ENCODE peak calls at places on chromosomes 13 and 19, in six cellular contexts. M is colonic mucosa, W is breast epithelium, F is tibial artery, J is A549, X is neural progenitor cell. T is an unnamed sample.
A peak's percentile ranks its signal among the peaks of the same experiment; 100 is the strongest.

GRCh38 chr19:37220383-37220782 is 2.4 kb downstream of the ZNF383 start:
- DNase-seq in X (no peak), F (no peak), W (no peak), J (no peak), M (no peak), T (no peak)

GRCh38 chr13:113203507-113204377 is 4.7 kb downstream of the PCID2 start:
- DNase-seq in W (no peak), F (no peak), M (no peak), X (no peak), J (no peak), T (no peak)

GRCh38 chr13:42650470-42650869 is 76.5 kb downstream of the TNFSF11 start:
- DNase-seq in W (no peak), X (no peak), J (no peak), M (no peak), F (no peak), T (no peak)

GRCh38 chr13:105426454-105426853 is 1109.0 kb downstream of the EFNB2 start:
- DNase-seq in M (no peak), W (no peak), X (no peak), F (no peak), J (no peak), T (no peak)

GRCh38 chr19:38253788-38254187 is 2.4 kb downstream of the PPP1R14A start:
- DNase-seq in X (no peak), F (no peak), W (no peak), M (no peak), J (no peak), T (no peak)

GRCh38 chr19:13629687-13630357 is 123.5 kb upstream of the CACNA1A start:
- DNase-seq in J (no peak), W (no peak), M (no peak), F (no peak), X (no peak), T (no peak)

GRCh38 chr19:29211562-29212416 is 1.2 kb downstream of the UQCRFS1 start:
- DNase-seq in J (peak; percentile 60), M (no peak), X (no peak), F (no peak), W (no peak), T (no peak)

GRCh38 chr19:30556230-30556711 is 184.1 kb downstream of the ZNF536 start:
- DNase-seq in F (no peak), J (no peak), W (no peak), X (peak; percentile 12), M (no peak), T (peak; percentile 17)

GRCh38 chr19:18424890-18425514 is 5.8 kb downstream of the SSBP4 start:
- DNase-seq in J (no peak), M (no peak), F (no peak), X (no peak), W (no peak), T (no peak)

GRCh38 chr19:18421371-18421959 is 2.3 kb downstream of the SSBP4 start:
- DNase-seq in W (no peak), F (peak; percentile 27), X (no peak), M (no peak), J (no peak), T (peak; percentile 7)

GRCh38 chr19:18422530-18423191 is 3.5 kb downstream of the SSBP4 start:
- DNase-seq in F (no peak), J (no peak), M (no peak), W (no peak), X (no peak), T (no peak)

GRCh38 chr19:18424122-18424889 is 5.1 kb downstream of the SSBP4 start:
- DNase-seq in X (peak; percentile 56), F (no peak), J (no peak), M (no peak), W (no peak), T (no peak)

GRCh38 chr19:18423258-18424020 is 4.2 kb downstream of the SSBP4 start:
- DNase-seq in J (no peak), F (no peak), X (no peak), M (no peak), W (no peak), T (no peak)
- H3K4me1 ChIP-seq in J (peaks cover 37% of the 10 kb centered on the region), F (peaks cover 28% of the 10 kb centered on the region), X (peaks cover 22% of the 10 kb centered on the region), M (peaks cover 15% of the 10 kb centered on the region), W (peaks cover 18% of the 10 kb centered on the region), T (peaks cover 12% of the 10 kb centered on the region)

DNA sequence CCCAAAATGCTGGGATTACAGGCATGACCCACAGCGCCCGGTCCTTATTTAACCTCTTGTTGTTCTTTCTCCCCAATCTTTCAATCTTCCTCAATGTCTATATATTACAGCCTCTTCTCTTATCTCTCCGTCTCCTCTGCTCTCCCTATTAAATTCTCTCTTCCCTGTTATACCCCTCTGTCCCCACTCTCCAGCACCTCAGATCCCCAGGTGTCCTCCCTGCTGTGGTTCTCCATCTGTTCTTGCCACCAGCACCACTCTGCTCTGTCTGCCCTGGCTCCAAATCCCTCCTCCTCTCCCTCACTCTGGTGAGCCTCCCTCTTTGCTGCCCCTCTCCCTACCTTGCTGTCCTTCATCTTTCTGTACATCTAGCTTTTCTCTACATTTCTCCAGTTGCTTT is 1.1 kb downstream of the ZNF600 start:
- DNase-seq in W (no peak), F (no peak), J (no peak), X (no peak), M (no peak), T (no peak)
- H3K4me3 ChIP-seq in W (peak overlapping the region; percentile 72), F (peak overlapping the region; percentile 63), J (no peak overlapping the region), X (no peak overlapping the region), M (peak overlapping the region; percentile 57), T (no peak overlapping the region)

GRCh38 chr13:31043891-31044657 is 111.6 kb downstream of the TEX26 start:
- DNase-seq in F (peak; percentile 71), W (peak; percentile 79), X (peak; percentile 84), M (peak; percentile 89), J (peak; percentile 48), T (peak; percentile 76)
- H3K27ac ChIP-seq in F (no peak overlapping the region), W (no peak overlapping the region), X (no peak overlapping the region), M (peak overlapping the region; percentile 72), J (peak overlapping the region; percentile 93), T (peak overlapping the region; percentile 58)

DNA sequence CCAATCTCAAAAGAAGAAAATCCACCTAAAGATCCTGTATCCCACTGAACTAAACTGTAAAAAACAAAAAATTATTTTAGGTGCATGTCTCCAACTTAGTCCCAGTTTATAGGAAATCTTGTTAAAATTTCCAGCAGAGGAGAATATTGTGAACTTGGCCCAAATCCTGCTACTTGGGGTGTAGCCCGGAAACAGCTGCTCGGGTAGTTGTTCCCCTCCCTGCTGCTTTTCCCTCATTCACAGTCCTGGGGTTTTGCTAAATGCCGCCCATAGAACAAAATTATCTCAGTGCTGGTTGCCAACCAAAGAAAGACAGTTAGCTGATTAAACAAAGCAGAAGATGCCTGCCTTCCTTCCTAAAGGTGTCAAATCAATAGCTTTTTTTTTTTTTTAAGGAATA is 330.5 kb upstream of the KLF12 start:
- DNase-seq in M (no peak), W (no peak), J (no peak), F (no peak), X (no peak), T (peak; percentile 24)
- H3K4me1 ChIP-seq in M (no peaks in the 10 kb centered on the region), W (no peaks in the 10 kb centered on the region), J (no peaks in the 10 kb centered on the region), F (no peaks in the 10 kb centered on the region), X (peaks cover 24% of the 10 kb centered on the region), T (peaks cover 11% of the 10 kb centered on the region)

GRCh38 chr19:55643003-55643732 is at the start of gene ZNF581:
- DNase-seq in F (peak; percentile 75), J (peak; percentile 97), M (peak; percentile 80), W (no peak), X (peak; percentile 82), T (peak; percentile 83)
- H3K4me3 ChIP-seq in F (peak within 1 kb of the TSS; percentile 86), J (peak within 1 kb of the TSS; percentile 63), M (peak within 1 kb of the TSS; percentile 81), W (peak within 1 kb of the TSS; percentile 99), X (peak within 1 kb of the TSS; percentile 80), T (peak within 1 kb of the TSS; percentile 84)

GRCh38 chr19:52343548-52343947 is 7.5 kb downstream of the ZNF610 start:
- DNase-seq in M (peak; percentile 25), J (no peak), W (no peak), F (peak; percentile 25), X (peak; percentile 85), T (peak; percentile 82)

DNA sequence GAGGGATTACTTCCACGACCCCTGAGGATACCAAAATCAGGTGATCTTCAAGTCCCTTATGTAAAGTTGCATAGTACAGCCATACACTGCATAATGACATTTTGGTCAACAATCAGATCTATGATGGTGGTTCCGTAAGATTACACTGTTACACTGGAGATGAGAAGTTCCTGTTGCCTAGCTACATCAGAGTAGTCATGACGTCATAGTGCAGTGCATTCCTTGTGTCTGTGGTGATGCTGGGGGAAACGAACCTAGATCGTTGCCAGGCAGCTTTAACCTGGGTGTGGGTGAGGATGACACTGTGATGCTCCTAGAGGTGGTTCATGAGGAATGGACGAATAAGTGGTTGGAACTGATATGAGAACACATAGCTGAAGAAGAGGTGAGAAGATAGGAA is 9.1 kb downstream of the ZNF610 start:
- DNase-seq in F (no peak), M (no peak), X (no peak), J (no peak), W (no peak), T (no peak)
- H3K27ac ChIP-seq in F (no peak overlapping the region), M (no peak overlapping the region), X (no peak overlapping the region), J (no peak overlapping the region), W (no peak overlapping the region), T (no peak overlapping the region)

GRCh38 chr19:4909897-4910593 is 744 bp downstream of the UHRF1 start:
- DNase-seq in F (peak; percentile 92), M (peak; percentile 93), J (peak; percentile 85), W (peak; percentile 90), X (peak; percentile 98), T (peak; percentile 95)

GRCh38 chr19:4911314-4911713 is 2.0 kb downstream of the UHRF1 start:
- DNase-seq in W (no peak), M (no peak), J (no peak), X (peak; percentile 35), F (no peak), T (no peak)

GRCh38 chr19:4913996-4914735 is 4.9 kb downstream of the UHRF1 start:
- DNase-seq in X (no peak), M (no peak), J (no peak), F (no peak), W (no peak), T (no peak)

GRCh38 chr19:4910594-4911273 is 1.4 kb downstream of the UHRF1 start:
- DNase-seq in J (no peak), W (no peak), M (peak; percentile 38), X (peak; percentile 41), F (no peak), T (peak; percentile 45)

GRCh38 chr19:4911786-4912672 is 2.7 kb downstream of the UHRF1 start:
- DNase-seq in W (peak; percentile 36), M (peak; percentile 70), X (peak; percentile 73), F (peak; percentile 69), J (peak; percentile 90), T (peak; percentile 45)
- H3K4me1 ChIP-seq in W (peaks cover 15% of the 10 kb centered on the region), M (peaks cover 12% of the 10 kb centered on the region), X (peaks cover 23% of the 10 kb centered on the region), F (peaks cover 29% of the 10 kb centered on the region), J (peaks cover 54% of the 10 kb centered on the region), T (peaks cover 44% of the 10 kb centered on the region)

GRCh38 chr19:42544146-42544545 is 15.9 kb upstream of the CEACAM1 start:
- DNase-seq in W (no peak), F (no peak), J (no peak), M (no peak), X (no peak), T (no peak)
- H3K4me3 ChIP-seq in W (no peak overlapping the region), F (no peak overlapping the region), J (no peak overlapping the region), M (no peak overlapping the region), X (no peak overlapping the region), T (no peak overlapping the region)